ENCODE peak calls at places on chromosomes 13 and 19, in four cellular contexts. Z is prostate gland, X is stomach, Y is upper lobe of left lung. D is an unnamed sample.

GRCh38 chr13:46963874-46964273 is 67.0 kb upstream of the HTR2A start:
- DNase-seq in Y (no peak), X (no peak), Z (no peak), D (no peak)

GRCh38 chr13:20178156-20178555 is 14.6 kb downstream of the GJB2 start:
- DNase-seq in X (no peak), Z (no peak), Y (no peak), D (no peak)

GRCh38 chr13:33186851-33187250 is 98.7 kb downstream of the STARD13 start:
- DNase-seq in Z (no peak), Y (no peak), X (no peak), D (no peak)

GRCh38 chr13:112819111-112819510 is 129.3 kb downstream of the ATP11A start:
- DNase-seq in Z (no peak), X (peak), Y (no peak), D (no peak)

GRCh38 chr13:74929436-74929835 is 552.5 kb downstream of the TBC1D4 start:
- DNase-seq in X (no peak), Y (no peak), Z (no peak), D (no peak)

GRCh38 chr13:59566544-59566943 is 597.2 kb downstream of the DIAPH3 start:
- DNase-seq in Z (no peak), X (no peak), Y (no peak), D (no peak)

GRCh38 chr19:49921871-49922755 is 6.9 kb upstream of the ATF5 start:
- DNase-seq in Y (no peak), Z (no peak), X (no peak), D (no peak)

GRCh38 chr13:107834268-107834667 is 381.1 kb downstream of the LIG4 start:
- DNase-seq in Z (no peak), X (no peak), Y (no peak), D (no peak)

GRCh38 chr13:41017744-41018582 is 1.2 kb downstream of the ELF1 start:
- DNase-seq in X (no peak), Y (no peak), Z (no peak), D (no peak)

GRCh38 chr13:41017153-41017552 is 2.0 kb downstream of the ELF1 start:
- DNase-seq in X (peak), Z (peak), Y (no peak), D (peak)

GRCh38 chr13:41019578-41020347 is 647 bp upstream of the ELF1 start:
- DNase-seq in Y (no peak), X (no peak), Z (no peak), D (no peak)

GRCh38 chr13:41018583-41018909 is 570 bp downstream of the ELF1 start:
- DNase-seq in Z (no peak), Y (no peak), X (no peak), D (no peak)

DNA sequence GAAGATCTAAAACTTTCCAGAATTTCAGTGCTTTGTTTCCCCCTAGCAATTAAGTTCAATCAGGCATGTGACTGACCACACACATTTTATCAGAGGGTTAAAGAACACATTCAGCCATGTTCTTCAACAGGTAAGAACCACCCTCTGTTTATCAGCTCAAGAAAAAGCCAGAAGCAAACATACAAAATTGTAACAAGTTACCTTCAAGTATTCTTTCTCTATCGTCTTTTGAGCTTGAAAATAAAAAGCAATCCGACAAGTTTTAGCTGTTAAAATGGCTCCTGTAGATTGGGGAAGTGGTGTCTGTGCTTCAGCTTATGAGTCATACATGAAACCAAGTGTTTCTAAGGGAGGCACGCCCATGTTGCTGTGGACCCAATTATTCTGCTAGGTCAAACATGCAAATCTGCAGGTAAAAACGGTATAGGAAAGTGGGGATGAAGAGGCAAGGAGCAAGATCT is at the start of gene ELF1:
- DNase-seq in Z (peak), Y (no peak), X (peak), D (peak)
- TF ChIP-seq POLR2A in Z (peak), Y (no peak), X (no peak), D (peak)

DNA sequence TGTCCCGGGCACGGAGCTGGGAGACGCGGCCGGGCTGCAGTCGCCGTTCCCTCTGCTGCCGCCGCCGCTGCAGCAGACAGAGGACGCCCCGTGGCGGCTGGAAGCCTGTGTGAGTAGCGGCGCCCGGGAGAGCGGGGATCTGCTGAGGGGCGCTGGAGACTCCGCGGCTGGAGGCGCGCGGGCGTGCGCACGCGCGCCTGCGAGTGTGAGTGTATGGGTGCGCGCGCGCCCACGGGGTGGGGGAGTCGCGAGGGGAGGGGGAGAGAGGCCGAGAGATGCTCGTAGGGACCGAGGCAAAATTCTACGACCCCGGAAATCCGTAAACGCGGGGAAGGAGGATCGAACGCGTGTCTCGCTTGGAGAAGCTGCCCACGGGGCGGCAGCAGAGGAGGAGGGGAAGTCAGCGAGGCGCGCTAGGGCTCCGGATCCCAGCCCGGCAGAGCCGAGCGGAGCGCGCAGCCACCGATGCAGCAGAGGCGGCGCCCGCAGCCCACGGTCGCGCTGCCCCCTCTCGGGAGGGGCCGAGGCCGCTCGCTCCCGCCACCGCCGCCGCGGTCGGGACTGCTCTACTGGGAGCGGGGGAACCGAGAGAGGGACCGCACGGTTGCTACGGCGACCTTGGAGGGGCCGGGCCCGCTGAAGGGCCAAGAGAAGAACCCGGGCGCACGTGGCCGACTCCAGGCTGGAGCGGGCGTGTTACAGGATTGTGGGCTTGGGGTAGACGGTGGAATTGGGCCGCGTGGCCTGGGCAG is at the start of gene ENOX1:
- DNase-seq in Y (peak), Z (peak), X (peak), D (peak)
- TF ChIP-seq POLR2AphosphoS5 in Y (no peak), Z (peak), X (no peak), D (no peak)

GRCh38 chr19:8505680-8506401 is 3.4 kb upstream of the PRAM1 start:
- DNase-seq in X (peak), Y (peak), Z (peak), D (peak)
- TF ChIP-seq POLR2A in X (no peak), Y (no peak), Z (peak), D (no peak)

GRCh38 chr19:40609561-40610395 is 8.6 kb downstream of the LTBP4 start:
- DNase-seq in Y (peak), X (peak), Z (peak), D (peak)
- TF ChIP-seq POLR2AphosphoS5 in Y (peak), X (peak), Z (peak), D (peak)

D was measured in transverse colon.